ENCODE peak calls at places on chromosomes 7 and 10, in eight cellular contexts. One of them, this sample, is unnamed.

GRCh38 chr10:58746470-58747185 is 234.0 kb downstream of the BICC1 start:
- DNase-seq in activated naive CD8-positive, alpha-beta T cell treated with anti-CD3 and anti-CD28 coated beads, Interleukin-2, amount 50 U/mL, for 24 hours: no peak
- DNase-seq in neural progenitor cell: no peak
- DNase-seq in midbrain: no peak
- DNase-seq in head of caudate nucleus: no peak
- DNase-seq in GM10248: no peak
- DNase-seq in hippocampal formation: no peak
- DNase-seq in substantia nigra: no peak
- DNase-seq in this sample: no peak

GRCh38 chr7:90642978-90643377 is 46.9 kb downstream of the CDK14 start:
- DNase-seq in midbrain: no peak
- DNase-seq in activated naive CD8-positive, alpha-beta T cell treated with anti-CD3 and anti-CD28 coated beads, Interleukin-2, amount 50 U/mL, for 24 hours: no peak
- DNase-seq in GM10248: no peak
- DNase-seq in hippocampal formation: no peak
- DNase-seq in substantia nigra: no peak
- DNase-seq in neural progenitor cell: no peak
- DNase-seq in head of caudate nucleus: no peak
- DNase-seq in this sample: no peak

GRCh38 chr10:112250555-112250954 is 32.6 kb upstream of the TECTB start:
- DNase-seq in midbrain: no peak
- DNase-seq in hippocampal formation: no peak
- DNase-seq in head of caudate nucleus: no peak
- DNase-seq in substantia nigra: no peak
- DNase-seq in neural progenitor cell: no peak
- DNase-seq in activated naive CD8-positive, alpha-beta T cell treated with anti-CD3 and anti-CD28 coated beads, Interleukin-2, amount 50 U/mL, for 24 hours: no peak
- DNase-seq in GM10248: no peak
- DNase-seq in this sample: no peak

GRCh38 chr10:14698487-14699170 is 76.1 kb downstream of the FAM107B start:
- DNase-seq in hippocampal formation: no peak
- DNase-seq in substantia nigra: no peak
- DNase-seq in head of caudate nucleus: no peak
- DNase-seq in neural progenitor cell: no peak
- DNase-seq in GM10248: no peak
- DNase-seq in activated naive CD8-positive, alpha-beta T cell treated with anti-CD3 and anti-CD28 coated beads, Interleukin-2, amount 50 U/mL, for 24 hours: no peak
- DNase-seq in midbrain: no peak
- DNase-seq in this sample: no peak

GRCh38 chr10:133326745-133327650 is 9.7 kb downstream of the CALY start:
- DNase-seq in midbrain: no peak
- DNase-seq in substantia nigra: no peak
- DNase-seq in hippocampal formation: no peak
- DNase-seq in GM10248: no peak
- DNase-seq in neural progenitor cell: no peak
- DNase-seq in activated naive CD8-positive, alpha-beta T cell treated with anti-CD3 and anti-CD28 coated beads, Interleukin-2, amount 50 U/mL, for 24 hours: no peak
- DNase-seq in head of caudate nucleus: no peak
- DNase-seq in this sample: no peak

GRCh38 chr10:1133495-1134045 is 77.4 kb downstream of the WDR37 start:
- DNase-seq in head of caudate nucleus: no peak
- DNase-seq in substantia nigra: no peak
- DNase-seq in hippocampal formation: no peak
- DNase-seq in neural progenitor cell: no peak
- DNase-seq in activated naive CD8-positive, alpha-beta T cell treated with anti-CD3 and anti-CD28 coated beads, Interleukin-2, amount 50 U/mL, for 24 hours: no peak
- DNase-seq in midbrain: no peak
- DNase-seq in GM10248: no peak
- DNase-seq in this sample: no peak

GRCh38 chr10:77984986-77985385 is 44.3 kb downstream of the POLR3A start:
- DNase-seq in GM10248: no peak
- DNase-seq in substantia nigra: no peak
- DNase-seq in hippocampal formation: no peak
- DNase-seq in activated naive CD8-positive, alpha-beta T cell treated with anti-CD3 and anti-CD28 coated beads, Interleukin-2, amount 50 U/mL, for 24 hours: no peak
- DNase-seq in midbrain: no peak
- DNase-seq in neural progenitor cell: no peak
- DNase-seq in head of caudate nucleus: no peak
- DNase-seq in this sample: no peak

GRCh38 chr10:122639801-122640200 is 59.8 kb downstream of the C10orf120 start:
- DNase-seq in neural progenitor cell: no peak
- DNase-seq in substantia nigra: no peak
- DNase-seq in GM10248: no peak
- DNase-seq in activated naive CD8-positive, alpha-beta T cell treated with anti-CD3 and anti-CD28 coated beads, Interleukin-2, amount 50 U/mL, for 24 hours: no peak
- DNase-seq in hippocampal formation: no peak
- DNase-seq in midbrain: no peak
- DNase-seq in head of caudate nucleus: no peak
- DNase-seq in this sample: no peak

GRCh38 chr10:125209591-125210373 is 49.4 kb upstream of the CTBP2 start:
- DNase-seq in GM10248: no peak
- DNase-seq in head of caudate nucleus: peak; percentile 63
- DNase-seq in substantia nigra: no peak
- DNase-seq in midbrain: peak; percentile 6
- DNase-seq in hippocampal formation: peak; percentile 6
- DNase-seq in activated naive CD8-positive, alpha-beta T cell treated with anti-CD3 and anti-CD28 coated beads, Interleukin-2, amount 50 U/mL, for 24 hours: no peak
- DNase-seq in neural progenitor cell: no peak
- DNase-seq in this sample: peak; percentile 14

GRCh38 chr10:35639651-35640311 is 2.3 kb downstream of the FZD8 start:
- DNase-seq in substantia nigra: no peak
- DNase-seq in GM10248: no peak
- DNase-seq in neural progenitor cell: peak; percentile 68
- DNase-seq in activated naive CD8-positive, alpha-beta T cell treated with anti-CD3 and anti-CD28 coated beads, Interleukin-2, amount 50 U/mL, for 24 hours: peak; percentile 7
- DNase-seq in hippocampal formation: no peak
- DNase-seq in head of caudate nucleus: peak; percentile 11
- DNase-seq in midbrain: peak; percentile 1
- DNase-seq in this sample: no peak

GRCh38 chr7:130793855-130794618 is 60.0 kb upstream of the KLF14 start:
- DNase-seq in hippocampal formation: peak; percentile 30
- DNase-seq in activated naive CD8-positive, alpha-beta T cell treated with anti-CD3 and anti-CD28 coated beads, Interleukin-2, amount 50 U/mL, for 24 hours: no peak
- DNase-seq in head of caudate nucleus: peak; percentile 12
- DNase-seq in neural progenitor cell: no peak
- DNase-seq in GM10248: no peak
- DNase-seq in substantia nigra: no peak
- DNase-seq in midbrain: no peak
- DNase-seq in this sample: peak; percentile 61

GRCh38 chr10:71228875-71229720 is 16.7 kb downstream of the UNC5B start:
- DNase-seq in neural progenitor cell: no peak
- DNase-seq in activated naive CD8-positive, alpha-beta T cell treated with anti-CD3 and anti-CD28 coated beads, Interleukin-2, amount 50 U/mL, for 24 hours: no peak
- DNase-seq in midbrain: no peak
- DNase-seq in head of caudate nucleus: no peak
- DNase-seq in GM10248: no peak
- DNase-seq in hippocampal formation: no peak
- DNase-seq in substantia nigra: no peak
- DNase-seq in this sample: peak; percentile 22

GRCh38 chr10:133079836-133080682 is 7.7 kb upstream of the ADGRA1 start:
- DNase-seq in midbrain: no peak
- DNase-seq in activated naive CD8-positive, alpha-beta T cell treated with anti-CD3 and anti-CD28 coated beads, Interleukin-2, amount 50 U/mL, for 24 hours: no peak
- DNase-seq in hippocampal formation: no peak
- DNase-seq in neural progenitor cell: peak; percentile 85
- DNase-seq in GM10248: no peak
- DNase-seq in head of caudate nucleus: no peak
- DNase-seq in substantia nigra: no peak
- DNase-seq in this sample: no peak

GRCh38 chr7:25028370-25028971 is 48.5 kb upstream of the OSBPL3 start:
- DNase-seq in GM10248: no peak
- DNase-seq in neural progenitor cell: no peak
- DNase-seq in midbrain: no peak
- DNase-seq in activated naive CD8-positive, alpha-beta T cell treated with anti-CD3 and anti-CD28 coated beads, Interleukin-2, amount 50 U/mL, for 24 hours: peak; percentile 14
- DNase-seq in head of caudate nucleus: no peak
- DNase-seq in substantia nigra: no peak
- DNase-seq in hippocampal formation: no peak
- DNase-seq in this sample: no peak

GRCh38 chr7:44309271-44310091 is 15.9 kb downstream of the CAMK2B start:
- DNase-seq in hippocampal formation: no peak
- DNase-seq in activated naive CD8-positive, alpha-beta T cell treated with anti-CD3 and anti-CD28 coated beads, Interleukin-2, amount 50 U/mL, for 24 hours: peak; percentile 55
- DNase-seq in head of caudate nucleus: peak; percentile 68
- DNase-seq in substantia nigra: no peak
- DNase-seq in GM10248: peak; percentile 48
- DNase-seq in neural progenitor cell: peak; percentile 88
- DNase-seq in midbrain: peak; percentile 45
- DNase-seq in this sample: no peak

GRCh38 chr7:15780271-15780670 is 93.8 kb upstream of the MEOX2 start:
- DNase-seq in activated naive CD8-positive, alpha-beta T cell treated with anti-CD3 and anti-CD28 coated beads, Interleukin-2, amount 50 U/mL, for 24 hours: no peak
- DNase-seq in substantia nigra: no peak
- DNase-seq in hippocampal formation: no peak
- DNase-seq in GM10248: no peak
- DNase-seq in midbrain: no peak
- DNase-seq in neural progenitor cell: no peak
- DNase-seq in head of caudate nucleus: no peak
- DNase-seq in this sample: no peak

GRCh38 chr7:98622926-98623325 is 5.8 kb downstream of the NPTX2 start:
- DNase-seq in midbrain: no peak
- DNase-seq in head of caudate nucleus: no peak
- DNase-seq in hippocampal formation: no peak
- DNase-seq in GM10248: no peak
- DNase-seq in neural progenitor cell: no peak
- DNase-seq in substantia nigra: no peak
- DNase-seq in activated naive CD8-positive, alpha-beta T cell treated with anti-CD3 and anti-CD28 coated beads, Interleukin-2, amount 50 U/mL, for 24 hours: no peak
- DNase-seq in this sample: no peak

GRCh38 chr10:13816195-13816926 is 229.6 kb downstream of the PRPF18 start:
- DNase-seq in hippocampal formation: peak; percentile 59
- DNase-seq in midbrain: peak; percentile 83
- DNase-seq in substantia nigra: peak; percentile 54
- DNase-seq in activated naive CD8-positive, alpha-beta T cell treated with anti-CD3 and anti-CD28 coated beads, Interleukin-2, amount 50 U/mL, for 24 hours: no peak
- DNase-seq in neural progenitor cell: no peak
- DNase-seq in head of caudate nucleus: peak; percentile 82
- DNase-seq in GM10248: no peak
- DNase-seq in this sample: peak; percentile 69

GRCh38 chr10:110457851-110458582 is 39.7 kb upstream of the DUSP5 start:
- DNase-seq in substantia nigra: no peak
- DNase-seq in midbrain: no peak
- DNase-seq in hippocampal formation: no peak
- DNase-seq in GM10248: peak; percentile 49
- DNase-seq in activated naive CD8-positive, alpha-beta T cell treated with anti-CD3 and anti-CD28 coated beads, Interleukin-2, amount 50 U/mL, for 24 hours: no peak
- DNase-seq in neural progenitor cell: no peak
- DNase-seq in head of caudate nucleus: no peak
- DNase-seq in this sample: no peak

GRCh38 chr10:126376956-126377355 is 11.3 kb downstream of the ADAM12 start:
- DNase-seq in midbrain: no peak
- DNase-seq in hippocampal formation: no peak
- DNase-seq in head of caudate nucleus: no peak
- DNase-seq in neural progenitor cell: no peak
- DNase-seq in substantia nigra: no peak
- DNase-seq in activated naive CD8-positive, alpha-beta T cell treated with anti-CD3 and anti-CD28 coated beads, Interleukin-2, amount 50 U/mL, for 24 hours: no peak
- DNase-seq in GM10248: no peak
- DNase-seq in this sample: no peak

GRCh38 chr7:127158659-127159058 is 94.1 kb downstream of the GRM8 start:
- DNase-seq in activated naive CD8-positive, alpha-beta T cell treated with anti-CD3 and anti-CD28 coated beads, Interleukin-2, amount 50 U/mL, for 24 hours: no peak
- DNase-seq in head of caudate nucleus: no peak
- DNase-seq in substantia nigra: no peak
- DNase-seq in hippocampal formation: no peak
- DNase-seq in GM10248: peak; percentile 16
- DNase-seq in neural progenitor cell: peak; percentile 52
- DNase-seq in midbrain: no peak
- DNase-seq in this sample: no peak

GRCh38 chr10:61941202-61941651 is 39.7 kb downstream of the ARID5B start:
- DNase-seq in midbrain: no peak
- DNase-seq in neural progenitor cell: no peak
- DNase-seq in hippocampal formation: no peak
- DNase-seq in activated naive CD8-positive, alpha-beta T cell treated with anti-CD3 and anti-CD28 coated beads, Interleukin-2, amount 50 U/mL, for 24 hours: no peak
- DNase-seq in GM10248: no peak
- DNase-seq in head of caudate nucleus: no peak
- DNase-seq in substantia nigra: no peak
- DNase-seq in this sample: peak; percentile 71

GRCh38 chr10:128180843-128181242 is 54.6 kb upstream of the MKI67 start:
- DNase-seq in neural progenitor cell: no peak
- DNase-seq in activated naive CD8-positive, alpha-beta T cell treated with anti-CD3 and anti-CD28 coated beads, Interleukin-2, amount 50 U/mL, for 24 hours: peak; percentile 16
- DNase-seq in midbrain: no peak
- DNase-seq in substantia nigra: no peak
- DNase-seq in head of caudate nucleus: no peak
- DNase-seq in hippocampal formation: no peak
- DNase-seq in GM10248: no peak
- DNase-seq in this sample: no peak

GRCh38 chr7:131249003-131249402 is 78.7 kb upstream of the MKLN1 start:
- DNase-seq in head of caudate nucleus: no peak
- DNase-seq in neural progenitor cell: no peak
- DNase-seq in hippocampal formation: peak; percentile 11
- DNase-seq in activated naive CD8-positive, alpha-beta T cell treated with anti-CD3 and anti-CD28 coated beads, Interleukin-2, amount 50 U/mL, for 24 hours: no peak
- DNase-seq in midbrain: peak; percentile 11
- DNase-seq in GM10248: no peak
- DNase-seq in substantia nigra: no peak
- DNase-seq in this sample: peak; percentile 23

GRCh38 chr10:30027057-30028005 is 32.1 kb downstream of the JCAD start:
- DNase-seq in midbrain: no peak
- DNase-seq in neural progenitor cell: no peak
- DNase-seq in substantia nigra: no peak
- DNase-seq in hippocampal formation: no peak
- DNase-seq in GM10248: peak; percentile 59
- DNase-seq in head of caudate nucleus: no peak
- DNase-seq in activated naive CD8-positive, alpha-beta T cell treated with anti-CD3 and anti-CD28 coated beads, Interleukin-2, amount 50 U/mL, for 24 hours: peak; percentile 83
- DNase-seq in this sample: no peak

GRCh38 chr7:129769400-129769774 is 157.9 kb downstream of the NRF1 start:
- DNase-seq in substantia nigra: no peak
- DNase-seq in hippocampal formation: no peak
- DNase-seq in head of caudate nucleus: no peak
- DNase-seq in activated naive CD8-positive, alpha-beta T cell treated with anti-CD3 and anti-CD28 coated beads, Interleukin-2, amount 50 U/mL, for 24 hours: no peak
- DNase-seq in neural progenitor cell: no peak
- DNase-seq in midbrain: no peak
- DNase-seq in GM10248: no peak
- DNase-seq in this sample: no peak

GRCh38 chr10:108691126-108691525 is 1232.2 kb downstream of the XPNPEP1 start:
- DNase-seq in hippocampal formation: no peak
- DNase-seq in substantia nigra: no peak
- DNase-seq in activated naive CD8-positive, alpha-beta T cell treated with anti-CD3 and anti-CD28 coated beads, Interleukin-2, amount 50 U/mL, for 24 hours: no peak
- DNase-seq in neural progenitor cell: no peak
- DNase-seq in midbrain: no peak
- DNase-seq in head of caudate nucleus: no peak
- DNase-seq in GM10248: no peak
- DNase-seq in this sample: no peak

GRCh38 chr7:11847336-11847735 is 15.3 kb upstream of the THSD7A start:
- DNase-seq in midbrain: no peak
- DNase-seq in activated naive CD8-positive, alpha-beta T cell treated with anti-CD3 and anti-CD28 coated beads, Interleukin-2, amount 50 U/mL, for 24 hours: no peak
- DNase-seq in head of caudate nucleus: no peak
- DNase-seq in hippocampal formation: no peak
- DNase-seq in substantia nigra: no peak
- DNase-seq in neural progenitor cell: no peak
- DNase-seq in GM10248: no peak
- DNase-seq in this sample: no peak

GRCh38 chr7:80790877-80791276 is 128.0 kb downstream of the SEMA3C start:
- DNase-seq in hippocampal formation: no peak
- DNase-seq in substantia nigra: no peak
- DNase-seq in GM10248: no peak
- DNase-seq in activated naive CD8-positive, alpha-beta T cell treated with anti-CD3 and anti-CD28 coated beads, Interleukin-2, amount 50 U/mL, for 24 hours: no peak
- DNase-seq in head of caudate nucleus: no peak
- DNase-seq in midbrain: no peak
- DNase-seq in neural progenitor cell: no peak
- DNase-seq in this sample: no peak

GRCh38 chr7:9097565-9098060 is 664.2 kb downstream of the NXPH1 start:
- DNase-seq in midbrain: no peak
- DNase-seq in GM10248: no peak
- DNase-seq in head of caudate nucleus: no peak
- DNase-seq in activated naive CD8-positive, alpha-beta T cell treated with anti-CD3 and anti-CD28 coated beads, Interleukin-2, amount 50 U/mL, for 24 hours: no peak
- DNase-seq in neural progenitor cell: no peak
- DNase-seq in hippocampal formation: no peak
- DNase-seq in substantia nigra: no peak
- DNase-seq in this sample: peak; percentile 3

GRCh38 chr10:50788951-50789904 is 49.5 kb downstream of the ASAH2B start:
- DNase-seq in midbrain: no peak
- DNase-seq in substantia nigra: no peak
- DNase-seq in hippocampal formation: no peak
- DNase-seq in neural progenitor cell: peak; percentile 59
- DNase-seq in GM10248: peak; percentile 12
- DNase-seq in activated naive CD8-positive, alpha-beta T cell treated with anti-CD3 and anti-CD28 coated beads, Interleukin-2, amount 50 U/mL, for 24 hours: no peak
- DNase-seq in head of caudate nucleus: no peak
- DNase-seq in this sample: peak; percentile 7

GRCh38 chr7:135744938-135745701 is 3.5 kb downstream of the FAM180A start:
- DNase-seq in head of caudate nucleus: no peak
- DNase-seq in neural progenitor cell: no peak
- DNase-seq in substantia nigra: no peak
- DNase-seq in activated naive CD8-positive, alpha-beta T cell treated with anti-CD3 and anti-CD28 coated beads, Interleukin-2, amount 50 U/mL, for 24 hours: no peak
- DNase-seq in GM10248: no peak
- DNase-seq in midbrain: no peak
- DNase-seq in hippocampal formation: no peak
- DNase-seq in this sample: no peak

GRCh38 chr7:50739744-50740455 is 42.8 kb downstream of the GRB10 start:
- DNase-seq in midbrain: peak; percentile 11
- DNase-seq in activated naive CD8-positive, alpha-beta T cell treated with anti-CD3 and anti-CD28 coated beads, Interleukin-2, amount 50 U/mL, for 24 hours: peak; percentile 29
- DNase-seq in head of caudate nucleus: peak; percentile 39
- DNase-seq in neural progenitor cell: no peak
- DNase-seq in GM10248: no peak
- DNase-seq in hippocampal formation: no peak
- DNase-seq in substantia nigra: no peak
- DNase-seq in this sample: peak; percentile 67

GRCh38 chr7:97512441-97513207 is 219.3 kb upstream of the TAC1 start:
- DNase-seq in hippocampal formation: no peak
- DNase-seq in neural progenitor cell: no peak
- DNase-seq in head of caudate nucleus: no peak
- DNase-seq in substantia nigra: no peak
- DNase-seq in activated naive CD8-positive, alpha-beta T cell treated with anti-CD3 and anti-CD28 coated beads, Interleukin-2, amount 50 U/mL, for 24 hours: no peak
- DNase-seq in GM10248: no peak
- DNase-seq in midbrain: no peak
- DNase-seq in this sample: no peak